ENCODE peak calls at places on chromosomes 13 and 19, in eight cellular contexts. M is transverse colon, C is stomach, P is K562, T is H1, Y is breast epithelium, I is suprapubic skin, U is GM23338. E is an unnamed sample.

GRCh38 chr13:22561581-22561980 is 619.2 kb upstream of the SGCG start:
- DNase-seq in T (no peak), M (no peak), I (no peak), U (no peak), P (no peak), Y (no peak), C (no peak), E (no peak)

GRCh38 chr13:44844786-44845185 is 144.5 kb downstream of the NUFIP1 start:
- DNase-seq in T (no peak), U (no peak), P (no peak), Y (no peak), I (no peak), M (no peak), C (no peak), E (no peak)

GRCh38 chr13:76769238-76769859 is 116.9 kb downstream of the KCTD12 start:
- DNase-seq in I (no peak), M (no peak), P (no peak), U (no peak), T (no peak), C (no peak), Y (no peak), E (no peak)

GRCh38 chr13:65149687-65150086 is 2080.4 kb downstream of the PCDH9 start:
- DNase-seq in U (peak; percentile 2), I (no peak), C (no peak), T (no peak), P (no peak), M (no peak), Y (no peak), E (no peak)

GRCh38 chr19:41354343-41354974 is 737 bp upstream of the TGFB1 start:
- DNase-seq in U (no peak), Y (no peak), T (no peak), I (no peak), P (no peak), M (no peak), C (no peak), E (no peak)

GRCh38 chr19:28633223-28634030 is 579.5 kb downstream of the UQCRFS1 start:
- DNase-seq in P (peak; percentile 80), M (peak; percentile 57), I (no peak), C (no peak), U (peak; percentile 74), T (peak; percentile 72), Y (no peak), E (no peak)

GRCh38 chr13:98842074-98842473 is 89.6 kb upstream of the SLC15A1 start:
- DNase-seq in M (no peak), Y (no peak), T (no peak), U (no peak), P (no peak), C (no peak), I (no peak), E (no peak)

GRCh38 chr13:112773601-112774447 is 84.0 kb downstream of the ATP11A start:
- DNase-seq in I (no peak), U (no peak), P (no peak), C (no peak), Y (no peak), T (no peak), M (no peak), E (no peak)

GRCh38 chr19:38788478-38789243 is at the start of gene LGALS7B:
- DNase-seq in Y (no peak), T (no peak), I (no peak), P (no peak), U (peak; percentile 7), M (no peak), C (no peak), E (no peak)

GRCh38 chr13:41956272-41956671 is 4.6 kb downstream of the VWA8 start:
- DNase-seq in M (no peak), C (no peak), P (no peak), T (no peak), I (no peak), U (no peak), Y (no peak), E (no peak)

GRCh38 chr19:11382898-11383705 is 1.0 kb downstream of the EPOR start:
- DNase-seq in C (peak; percentile 71), U (peak; percentile 85), Y (no peak), I (no peak), T (peak; percentile 94), P (peak; percentile 88), M (peak; percentile 64), E (no peak)

GRCh38 chr19:6540918-6541689 is 10.3 kb downstream of the TNFSF9 start:
- DNase-seq in Y (no peak), I (no peak), P (no peak), U (no peak), C (no peak), T (no peak), M (no peak), E (no peak)

GRCh38 chr19:58516964-58517833 is 2.4 kb downstream of the ZBTB45 start:
- DNase-seq in P (no peak), C (no peak), I (no peak), U (peak; percentile 33), M (no peak), Y (no peak), T (no peak), E (no peak)

GRCh38 chr19:58519355-58520256 is at the start of gene ZBTB45:
- DNase-seq in C (peak; percentile 93), Y (peak; percentile 90), I (peak; percentile 96), T (peak; percentile 96), M (peak; percentile 93), U (peak; percentile 97), P (peak; percentile 92), E (peak; percentile 89)

GRCh38 chr19:58518261-58519086 is 1.1 kb downstream of the ZBTB45 start:
- DNase-seq in P (no peak), M (peak; percentile 44), T (no peak), U (no peak), I (no peak), C (no peak), Y (no peak), E (no peak)

GRCh38 chr19:58520257-58520599 is 618 bp upstream of the ZBTB45 start:
- DNase-seq in U (no peak), I (no peak), C (no peak), T (no peak), Y (no peak), M (no peak), P (no peak), E (no peak)

DNA sequence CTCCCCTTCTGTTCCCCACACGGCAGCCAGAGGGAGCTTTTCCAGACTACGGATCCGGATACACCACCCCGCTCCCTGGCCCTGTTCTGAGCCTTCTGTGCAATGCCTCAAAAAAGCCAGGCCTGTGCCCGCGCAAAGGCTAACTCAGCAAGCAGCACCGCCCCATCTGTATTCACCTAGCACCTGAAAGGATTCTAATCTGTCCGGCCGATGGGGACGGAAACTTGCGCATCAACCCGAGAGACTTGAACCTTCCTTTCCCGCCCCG is 589 bp downstream of the ZBTB45 start:
- DNase-seq in P (peak; percentile 69), Y (peak; percentile 53), T (peak; percentile 82), M (peak; percentile 70), U (peak; percentile 92), I (no peak), C (peak; percentile 59), E (peak; percentile 37)
- TF ChIP-seq POLR2AphosphoS5 in P (no peak), Y (no peak), T (no peak), M (no peak), U (peak; percentile 27), I (no peak), C (no peak), E (no peak)

GRCh38 chr19:19461306-19461670 is 54.1 kb downstream of the TSSK6 start:
- DNase-seq in Y (no peak), I (no peak), P (no peak), M (no peak), U (no peak), T (no peak), C (no peak), E (no peak)

GRCh38 chr19:19460258-19460731 is 54.8 kb downstream of the GATAD2A start:
- DNase-seq in U (no peak), T (no peak), C (no peak), Y (no peak), P (no peak), I (no peak), M (no peak), E (no peak)

GRCh38 chr19:19461671-19462622 is 53.4 kb downstream of the TSSK6 start:
- DNase-seq in Y (no peak), T (peak; percentile 88), I (no peak), C (peak; percentile 79), P (peak; percentile 81), U (peak; percentile 90), M (peak; percentile 72), E (peak; percentile 24)

GRCh38 chr19:19459707-19460251 is 54.3 kb downstream of the GATAD2A start:
- DNase-seq in T (no peak), C (peak; percentile 41), U (no peak), I (no peak), P (no peak), M (peak; percentile 54), Y (no peak), E (no peak)

DNA sequence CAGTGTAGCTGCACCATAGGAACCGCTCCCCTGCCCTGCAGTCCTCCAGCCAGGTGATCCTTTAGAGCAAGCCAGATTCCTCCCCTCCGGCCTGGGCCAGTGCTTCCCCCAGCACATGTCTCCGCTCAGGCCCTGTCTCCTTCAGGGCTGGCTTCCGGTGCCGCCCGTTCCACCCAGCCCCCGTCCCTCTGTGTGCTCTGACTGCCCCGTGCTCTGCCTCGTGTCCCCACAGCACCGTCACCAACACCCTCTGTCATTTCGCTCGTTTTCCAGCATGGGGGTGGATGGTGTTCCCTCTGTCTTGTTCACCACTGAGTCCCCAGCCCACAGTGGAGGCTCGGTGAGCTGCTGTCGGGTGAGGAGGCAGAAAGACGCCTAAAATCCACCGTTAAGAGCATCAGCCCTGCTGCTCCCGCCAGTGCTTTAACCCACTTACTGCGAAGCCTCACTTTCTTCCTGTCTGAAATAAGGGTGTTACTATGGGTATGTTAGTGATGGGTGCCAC is 54.5 kb downstream of the TSSK6 start:
- DNase-seq in P (no peak), M (peak; percentile 52), Y (peak; percentile 30), U (peak; percentile 76), I (peak; percentile 87), C (peak; percentile 40), T (no peak), E (no peak)
- TF ChIP-seq POLR2AphosphoS5 in P (no peak), M (no peak), Y (no peak), U (no peak), I (peak; percentile 20), C (peak; percentile 44), T (no peak), E (peak; percentile 25)

GRCh38 chr13:39877134-39877533 is 221.7 kb downstream of the COG6 start:
- DNase-seq in U (no peak), M (no peak), C (no peak), P (no peak), Y (no peak), T (no peak), I (no peak), E (no peak)
- TF ChIP-seq POLR2AphosphoS5 in U (no peak), M (no peak), C (no peak), P (no peak), Y (no peak), T (no peak), I (no peak), E (no peak)

DNA sequence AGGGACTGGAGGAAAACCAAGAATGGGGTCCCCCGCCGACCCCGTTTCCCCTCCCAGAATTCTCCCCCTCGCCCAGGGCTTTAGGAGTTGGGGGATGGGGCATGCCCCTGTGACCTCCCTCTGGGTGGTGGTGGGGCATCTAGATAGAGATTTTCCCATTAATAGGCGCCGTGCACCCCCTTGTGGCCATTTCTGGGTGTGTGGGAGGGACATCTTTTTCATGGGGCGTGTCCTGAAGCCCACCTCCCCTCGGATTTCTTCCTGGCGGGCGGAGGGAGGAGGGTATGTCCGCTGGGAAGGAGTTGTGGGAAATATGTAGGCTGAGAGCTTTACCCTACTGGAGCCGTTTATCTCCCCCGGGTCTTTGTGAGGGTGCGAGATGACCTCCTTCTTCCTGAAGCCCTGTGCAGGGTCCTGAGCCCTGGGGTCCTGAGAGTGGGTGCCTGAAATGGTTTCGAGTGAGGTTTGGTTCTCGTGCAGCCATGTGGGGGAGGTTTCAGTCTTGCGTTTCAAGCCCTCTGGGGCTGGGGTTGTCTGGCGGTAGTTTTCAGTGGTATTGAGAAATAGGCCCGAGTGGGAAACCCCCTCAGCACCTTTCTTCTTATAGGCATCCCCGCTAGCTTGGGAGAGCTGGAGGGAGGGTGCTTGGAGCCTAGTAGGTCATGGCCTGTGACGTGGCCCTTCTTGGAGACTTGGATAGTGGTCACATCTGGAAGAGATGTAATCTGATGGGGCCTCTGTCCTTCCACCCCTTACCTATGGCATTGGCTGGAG is 1.0 kb downstream of the PRMT1 start:
- DNase-seq in I (no peak), U (peak; percentile 97), C (peak; percentile 68), Y (peak; percentile 66), M (peak; percentile 78), P (peak; percentile 68), T (peak; percentile 97), E (peak; percentile 40)
- TF ChIP-seq POLR2AphosphoS5 in I (no peak), U (no peak), C (no peak), Y (no peak), M (no peak), P (peak; percentile 12), T (peak; percentile 15), E (peak; percentile 16)

E was measured in prostate gland.